ENCODE peak calls at places on chromosomes 1 and 21, in four cellular contexts. One of them, this sample, is unnamed.

GRCh38 chr1:107009286-107009685 is 47.2 kb upstream of the PRMT6 start:
- DNase-seq in uterus: no peak
- DNase-seq in MM.1S: no peak
- DNase-seq in thoracic aorta: no peak
- DNase-seq in this sample: no peak

GRCh38 chr21:24456358-24456757 is 1150.9 kb downstream of the MRPL39 start:
- DNase-seq in uterus: no peak
- DNase-seq in MM.1S: no peak
- DNase-seq in thoracic aorta: no peak
- DNase-seq in this sample: no peak

GRCh38 chr1:87334351-87335174 is 5.9 kb downstream of the LMO4 start:
- DNase-seq in uterus: peak; percentile 18
- DNase-seq in MM.1S: peak; percentile 64
- DNase-seq in thoracic aorta: no peak
- DNase-seq in this sample: no peak

GRCh38 chr1:47755368-47755990 is 241.7 kb downstream of the TRABD2B start:
- DNase-seq in uterus: no peak
- DNase-seq in MM.1S: peak; percentile 58
- DNase-seq in thoracic aorta: no peak
- DNase-seq in this sample: no peak

GRCh38 chr1:16155537-16156410 is at the start of gene EPHA2:
- DNase-seq in uterus: peak; percentile 87
- DNase-seq in MM.1S: no peak
- DNase-seq in thoracic aorta: peak; percentile 82
- DNase-seq in this sample: peak; percentile 3

GRCh38 chr1:1318131-1318652 is 6.3 kb downstream of the INTS11 start:
- DNase-seq in uterus: peak; percentile 95
- DNase-seq in MM.1S: no peak
- DNase-seq in thoracic aorta: peak; percentile 73
- DNase-seq in this sample: no peak

GRCh38 chr1:25197982-25198681 is 34.2 kb downstream of the SYF2 start:
- DNase-seq in uterus: no peak
- DNase-seq in MM.1S: no peak
- DNase-seq in thoracic aorta: no peak
- DNase-seq in this sample: no peak

GRCh38 chr1:94310570-94311270 is 73.3 kb upstream of the ARHGAP29 start:
- DNase-seq in uterus: no peak
- DNase-seq in MM.1S: no peak
- DNase-seq in thoracic aorta: no peak
- DNase-seq in this sample: no peak

GRCh38 chr1:171433451-171433850 is 51.9 kb upstream of the PRRC2C start:
- DNase-seq in uterus: no peak
- DNase-seq in MM.1S: no peak
- DNase-seq in thoracic aorta: no peak
- DNase-seq in this sample: no peak

GRCh38 chr1:30109853-30110252 is 613.5 kb downstream of the MATN1 start:
- DNase-seq in uterus: peak; percentile 26
- DNase-seq in MM.1S: no peak
- DNase-seq in thoracic aorta: peak; percentile 8
- DNase-seq in this sample: no peak

GRCh38 chr1:151311589-151312331 is 15.5 kb downstream of the PI4KB start:
- DNase-seq in uterus: peak; percentile 85
- DNase-seq in MM.1S: no peak
- DNase-seq in thoracic aorta: peak; percentile 91
- DNase-seq in this sample: peak; percentile 64
- H3K27ac ChIP-seq in uterus: peak overlapping the region; percentile 88
- H3K27ac ChIP-seq in MM.1S: no peak overlapping the region
- H3K27ac ChIP-seq in thoracic aorta: peak overlapping the region; percentile 69
- H3K27ac ChIP-seq in this sample: peak overlapping the region; percentile 65

GRCh38 chr1:55669308-55669707 is 454.1 kb upstream of the USP24 start:
- DNase-seq in uterus: peak; percentile 46
- DNase-seq in MM.1S: no peak
- DNase-seq in thoracic aorta: peak; percentile 9
- DNase-seq in this sample: no peak
- H3K27ac ChIP-seq in uterus: peak overlapping the region; percentile 54
- H3K27ac ChIP-seq in MM.1S: no peak overlapping the region
- H3K27ac ChIP-seq in thoracic aorta: peak overlapping the region; percentile 61
- H3K27ac ChIP-seq in this sample: no peak overlapping the region

GRCh38 chr21:44065428-44065827 is 41.8 kb upstream of the PWP2 start:
- DNase-seq in uterus: no peak
- DNase-seq in MM.1S: no peak
- DNase-seq in thoracic aorta: no peak
- DNase-seq in this sample: no peak

GRCh38 chr21:44063151-44063912 is 43.9 kb upstream of the PWP2 start:
- DNase-seq in uterus: no peak
- DNase-seq in MM.1S: no peak
- DNase-seq in thoracic aorta: no peak
- DNase-seq in this sample: peak; percentile 41

GRCh38 chr21:44067011-44067839 is 40.0 kb upstream of the PWP2 start:
- DNase-seq in uterus: no peak
- DNase-seq in MM.1S: no peak
- DNase-seq in thoracic aorta: no peak
- DNase-seq in this sample: no peak

GRCh38 chr21:44066116-44066515 is 41.1 kb upstream of the PWP2 start:
- DNase-seq in uterus: no peak
- DNase-seq in MM.1S: no peak
- DNase-seq in thoracic aorta: no peak
- DNase-seq in this sample: no peak

DNA sequence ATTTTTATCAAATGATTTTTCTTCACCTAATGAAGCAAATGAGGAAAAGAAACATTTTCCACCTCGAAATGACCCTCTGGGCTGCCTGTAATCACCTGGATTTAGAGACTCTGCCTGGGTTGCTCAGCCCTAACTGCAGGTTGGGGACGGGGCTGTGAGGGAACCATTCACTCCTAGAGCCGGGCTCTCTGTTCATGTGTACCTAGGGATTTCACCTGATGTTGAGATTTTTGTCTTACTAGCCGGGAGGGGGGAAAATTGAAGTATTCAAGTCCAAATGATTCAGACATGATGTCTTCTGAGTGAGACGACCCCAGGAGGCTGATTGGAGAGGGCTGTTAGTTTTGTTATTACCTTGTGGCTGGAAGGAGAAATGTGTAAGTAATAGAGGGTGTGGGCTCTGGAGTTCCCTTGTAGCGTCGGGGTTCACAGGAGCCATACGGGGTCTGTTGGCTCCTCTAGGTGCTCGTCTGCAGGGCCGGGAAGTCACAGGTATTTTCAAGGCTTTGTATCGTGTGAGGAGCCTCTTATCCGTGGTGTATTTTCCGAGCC is 42.3 kb upstream of the PWP2 start:
- DNase-seq in uterus: no peak
- DNase-seq in MM.1S: no peak
- DNase-seq in thoracic aorta: no peak
- DNase-seq in this sample: no peak
- H3K27ac ChIP-seq in uterus: no peak overlapping the region
- H3K27ac ChIP-seq in MM.1S: no peak overlapping the region
- H3K27ac ChIP-seq in thoracic aorta: no peak overlapping the region
- H3K27ac ChIP-seq in this sample: no peak overlapping the region

GRCh38 chr1:231792634-231793033 is 166.0 kb downstream of the DISC1 start:
- DNase-seq in uterus: no peak
- DNase-seq in MM.1S: no peak
- DNase-seq in thoracic aorta: no peak
- DNase-seq in this sample: no peak
- H3K27ac ChIP-seq in uterus: no peak overlapping the region
- H3K27ac ChIP-seq in MM.1S: no peak overlapping the region
- H3K27ac ChIP-seq in thoracic aorta: no peak overlapping the region
- H3K27ac ChIP-seq in this sample: no peak overlapping the region

GRCh38 chr1:22334860-22335550 is 116.6 kb upstream of the ZBTB40 start:
- DNase-seq in uterus: no peak
- DNase-seq in MM.1S: no peak
- DNase-seq in thoracic aorta: no peak
- DNase-seq in this sample: no peak
- H3K27ac ChIP-seq in uterus: no peak overlapping the region
- H3K27ac ChIP-seq in MM.1S: no peak overlapping the region
- H3K27ac ChIP-seq in thoracic aorta: no peak overlapping the region
- H3K27ac ChIP-seq in this sample: no peak overlapping the region

DNA sequence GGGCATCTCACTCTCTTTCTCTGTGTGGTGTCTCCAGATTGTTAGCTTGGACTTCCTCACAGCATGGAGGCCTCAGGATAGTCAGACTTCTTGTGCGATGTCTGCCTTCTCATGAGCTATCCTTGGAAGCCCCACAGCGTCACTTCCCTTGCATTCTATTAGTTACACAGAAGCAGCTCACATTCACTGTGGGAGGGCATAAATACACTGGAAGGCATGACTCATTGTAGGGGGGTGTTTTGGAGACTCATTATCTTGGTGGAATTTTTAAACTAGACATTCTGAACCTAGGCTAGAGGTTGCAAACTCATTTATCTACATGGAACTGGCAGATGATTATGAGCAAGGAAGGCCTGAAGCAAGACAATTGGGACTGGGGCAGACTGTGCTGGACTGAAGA is 21.4 kb upstream of the FASLG start:
- DNase-seq in uterus: no peak
- DNase-seq in MM.1S: no peak
- DNase-seq in thoracic aorta: no peak
- DNase-seq in this sample: peak; percentile 2
- H3K27ac ChIP-seq in uterus: no peak overlapping the region
- H3K27ac ChIP-seq in MM.1S: no peak overlapping the region
- H3K27ac ChIP-seq in thoracic aorta: no peak overlapping the region
- H3K27ac ChIP-seq in this sample: no peak overlapping the region

GRCh38 chr1:31443673-31444072 is 30.7 kb downstream of the SERINC2 start:
- DNase-seq in uterus: no peak
- DNase-seq in MM.1S: no peak
- DNase-seq in thoracic aorta: no peak
- DNase-seq in this sample: no peak
- H3K27ac ChIP-seq in uterus: no peak overlapping the region
- H3K27ac ChIP-seq in MM.1S: no peak overlapping the region
- H3K27ac ChIP-seq in thoracic aorta: no peak overlapping the region
- H3K27ac ChIP-seq in this sample: no peak overlapping the region

DNA sequence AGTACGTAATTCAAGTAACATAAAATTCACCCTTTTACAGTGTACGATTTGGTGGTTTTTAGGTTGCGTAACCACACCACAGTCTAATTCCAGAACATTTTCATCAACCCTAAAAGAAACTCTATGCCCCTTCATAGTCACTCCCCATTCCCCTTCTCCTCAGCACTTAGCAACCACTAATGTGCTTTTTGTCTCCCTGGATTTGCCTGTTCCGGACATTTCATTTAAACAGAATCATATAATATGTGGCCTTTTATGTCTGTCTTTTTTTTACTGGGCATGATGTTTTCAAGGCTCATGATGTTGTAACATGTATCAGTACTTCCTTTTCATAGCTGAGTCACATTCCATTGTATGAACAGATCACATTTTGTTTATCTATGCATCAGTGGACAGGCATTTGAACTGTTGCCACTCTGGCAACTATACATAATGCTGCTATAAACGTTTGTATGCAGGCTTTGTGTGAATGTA is 20.8 kb downstream of the OBSCN start:
- DNase-seq in uterus: no peak
- DNase-seq in MM.1S: no peak
- DNase-seq in thoracic aorta: no peak
- DNase-seq in this sample: no peak
- H3K27ac ChIP-seq in uterus: no peak overlapping the region
- H3K27ac ChIP-seq in MM.1S: no peak overlapping the region
- H3K27ac ChIP-seq in thoracic aorta: no peak overlapping the region
- H3K27ac ChIP-seq in this sample: no peak overlapping the region

GRCh38 chr1:161987303-161987702 is 36.4 kb downstream of the OLFML2B start:
- DNase-seq in uterus: no peak
- DNase-seq in MM.1S: no peak
- DNase-seq in thoracic aorta: no peak
- DNase-seq in this sample: no peak
- H3K27ac ChIP-seq in uterus: no peak overlapping the region
- H3K27ac ChIP-seq in MM.1S: no peak overlapping the region
- H3K27ac ChIP-seq in thoracic aorta: no peak overlapping the region
- H3K27ac ChIP-seq in this sample: no peak overlapping the region

GRCh38 chr21:37006521-37007291 is at the start of gene RIPPLY3:
- DNase-seq in uterus: no peak
- DNase-seq in MM.1S: no peak
- DNase-seq in thoracic aorta: no peak
- DNase-seq in this sample: no peak
- H3K27ac ChIP-seq in uterus: no peak within 1 kb of the TSS
- H3K27ac ChIP-seq in MM.1S: no peak within 1 kb of the TSS
- H3K27ac ChIP-seq in thoracic aorta: no peak within 1 kb of the TSS
- H3K27ac ChIP-seq in this sample: no peak within 1 kb of the TSS

This sample was measured in caudate nucleus.